ENCODE peak calls at places on chromosomes 3 and 15, in seven cellular contexts. P is psoas muscle; C is naive thymus-derived CD4-positive, alpha-beta T cell; O is mammary epithelial cell; F is ovary; Z is neuronal stem cell; S is uterus. I is an unnamed sample.
A peak's percentile ranks its signal among the peaks of the same experiment; 100 is the strongest.

GRCh38 chr15:36579792-36580431 is 486 bp downstream of the CDIN1 start:
- DNase-seq in P (no peak), C (no peak), O (no peak), F (peak; percentile 39), Z (no peak), S (peak; percentile 37), I (no peak)

GRCh38 chr3:68256635-68257034 is 602.2 kb upstream of the SUCLG2 start:
- DNase-seq in P (no peak), C (no peak), O (no peak), F (no peak), Z (no peak), S (no peak), I (no peak)

GRCh38 chr3:58824285-58824684 is 157.7 kb upstream of the FAM3D start:
- DNase-seq in P (no peak), C (no peak), O (peak; percentile 64), F (no peak), Z (peak; percentile 51), S (no peak), I (peak; percentile 57)

GRCh38 chr15:70114226-70114625 is 16.5 kb upstream of the TLE3 start:
- DNase-seq in P (no peak), C (no peak), O (no peak), F (no peak), Z (no peak), S (no peak), I (no peak)

GRCh38 chr15:74390552-74391288 is 23.3 kb upstream of the CYP11A1 start:
- DNase-seq in P (no peak), C (no peak), O (no peak), F (no peak), Z (no peak), S (no peak), I (no peak)

GRCh38 chr3:32018723-32019564 is 37.4 kb downstream of the ZNF860 start:
- DNase-seq in P (no peak), C (peak; percentile 16), O (peak; percentile 31), F (no peak), Z (peak; percentile 24), S (no peak), I (peak; percentile 66)

GRCh38 chr15:64706011-64706911 is 69.1 kb downstream of the RBPMS2 start:
- DNase-seq in P (no peak), C (no peak), O (no peak), F (no peak), Z (no peak), S (no peak), I (no peak)

GRCh38 chr3:183692436-183692835 is 5.2 kb upstream of the YEATS2 start:
- DNase-seq in P (no peak), C (no peak), O (no peak), F (no peak), Z (no peak), S (no peak), I (no peak)

GRCh38 chr15:65343374-65343981 is 34.3 kb downstream of the IGDCC3 start:
- DNase-seq in P (no peak), C (no peak), O (no peak), F (no peak), Z (no peak), S (no peak), I (no peak)

DNA sequence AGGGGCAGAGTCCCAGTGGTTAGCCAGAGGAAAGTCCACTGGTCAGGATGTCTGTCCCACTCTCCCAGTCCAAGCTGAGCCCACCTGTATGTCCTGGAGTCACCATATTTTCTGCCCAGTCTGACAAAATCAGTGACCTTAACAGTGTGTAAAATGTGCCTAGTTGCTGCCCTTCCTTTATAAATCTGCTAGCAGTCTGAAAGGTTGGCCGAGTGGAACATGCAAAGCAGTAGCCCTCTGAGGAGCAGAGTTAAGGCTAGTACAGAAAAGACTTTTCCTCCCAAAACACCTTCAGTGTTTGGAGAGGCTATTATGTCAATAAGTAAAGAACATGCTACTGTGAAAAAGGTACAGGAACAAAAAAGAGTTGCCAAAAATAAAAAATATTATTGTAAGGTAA is 15.3 kb downstream of the TTC21A start:
- DNase-seq in P (no peak), C (no peak), O (no peak), F (no peak), Z (no peak), S (no peak), I (no peak)
- H3K4me3 ChIP-seq in P (no peak overlapping the region), C (no peak overlapping the region), O (no peak overlapping the region), F (no peak overlapping the region), Z (peak overlapping the region; percentile 44), S (no peak overlapping the region), I (no peak overlapping the region)

GRCh38 chr3:16303037-16303436 is 38.0 kb downstream of the OXNAD1 start:
- DNase-seq in P (no peak), C (no peak), O (no peak), F (no peak), Z (no peak), S (no peak), I (no peak)

GRCh38 chr3:16302082-16302631 is 37.1 kb downstream of the OXNAD1 start:
- DNase-seq in P (no peak), C (no peak), O (no peak), F (no peak), Z (no peak), S (no peak), I (no peak)

GRCh38 chr3:16307832-16308531 is 43.0 kb downstream of the OXNAD1 start:
- DNase-seq in P (no peak), C (no peak), O (no peak), F (no peak), Z (no peak), S (no peak), I (no peak)

GRCh38 chr3:16304065-16305010 is 39.3 kb downstream of the OXNAD1 start:
- DNase-seq in P (no peak), C (no peak), O (no peak), F (no peak), Z (no peak), S (no peak), I (no peak)

DNA sequence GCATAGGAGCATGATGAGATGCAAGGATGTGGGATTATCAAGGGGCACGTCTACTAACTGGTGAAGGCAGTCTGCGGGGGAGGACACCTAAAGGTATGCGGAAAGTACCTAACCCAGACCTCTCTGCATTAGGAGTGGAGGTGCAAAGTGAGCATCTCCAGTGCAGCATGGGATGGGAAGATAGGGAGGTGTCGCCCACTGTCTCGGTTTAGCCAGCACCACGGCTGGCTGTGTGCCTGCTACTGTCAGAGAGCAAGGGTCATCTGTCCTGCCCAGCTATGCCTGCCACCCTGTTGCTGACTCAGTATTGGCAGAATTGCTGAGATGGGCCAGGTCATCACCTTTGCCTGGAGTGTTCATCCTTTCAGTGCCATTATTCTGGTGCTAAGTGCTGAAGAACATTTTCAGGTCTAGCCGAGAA is 40.1 kb downstream of the OXNAD1 start:
- DNase-seq in P (no peak), C (peak; percentile 38), O (no peak), F (no peak), Z (no peak), S (no peak), I (no peak)
- H3K36me3 ChIP-seq in P (peaks cover 53% of the 10 kb centered on the region), C (peaks cover 10% of the 10 kb centered on the region), O (peaks cover 3% of the 10 kb centered on the region), F (no peaks in the 10 kb centered on the region), Z (peaks cover 8% of the 10 kb centered on the region), S (no peaks in the 10 kb centered on the region), I (peaks cover 3% of the 10 kb centered on the region)

GRCh38 chr3:197539651-197540051 is 16.1 kb downstream of the BDH1 start:
- DNase-seq in P (no peak), C (no peak), O (peak; percentile 91), F (no peak), Z (no peak), S (no peak), I (peak; percentile 95)

GRCh38 chr3:197545111-197545510 is 10.7 kb downstream of the BDH1 start:
- DNase-seq in P (no peak), C (no peak), O (no peak), F (no peak), Z (no peak), S (no peak), I (no peak)

GRCh38 chr3:197542741-197543454 is 12.9 kb downstream of the BDH1 start:
- DNase-seq in P (peak; percentile 51), C (no peak), O (no peak), F (no peak), Z (no peak), S (no peak), I (no peak)

GRCh38 chr3:197540961-197541377 is 14.8 kb downstream of the BDH1 start:
- DNase-seq in P (no peak), C (no peak), O (peak; percentile 38), F (no peak), Z (no peak), S (no peak), I (peak; percentile 81)

DNA sequence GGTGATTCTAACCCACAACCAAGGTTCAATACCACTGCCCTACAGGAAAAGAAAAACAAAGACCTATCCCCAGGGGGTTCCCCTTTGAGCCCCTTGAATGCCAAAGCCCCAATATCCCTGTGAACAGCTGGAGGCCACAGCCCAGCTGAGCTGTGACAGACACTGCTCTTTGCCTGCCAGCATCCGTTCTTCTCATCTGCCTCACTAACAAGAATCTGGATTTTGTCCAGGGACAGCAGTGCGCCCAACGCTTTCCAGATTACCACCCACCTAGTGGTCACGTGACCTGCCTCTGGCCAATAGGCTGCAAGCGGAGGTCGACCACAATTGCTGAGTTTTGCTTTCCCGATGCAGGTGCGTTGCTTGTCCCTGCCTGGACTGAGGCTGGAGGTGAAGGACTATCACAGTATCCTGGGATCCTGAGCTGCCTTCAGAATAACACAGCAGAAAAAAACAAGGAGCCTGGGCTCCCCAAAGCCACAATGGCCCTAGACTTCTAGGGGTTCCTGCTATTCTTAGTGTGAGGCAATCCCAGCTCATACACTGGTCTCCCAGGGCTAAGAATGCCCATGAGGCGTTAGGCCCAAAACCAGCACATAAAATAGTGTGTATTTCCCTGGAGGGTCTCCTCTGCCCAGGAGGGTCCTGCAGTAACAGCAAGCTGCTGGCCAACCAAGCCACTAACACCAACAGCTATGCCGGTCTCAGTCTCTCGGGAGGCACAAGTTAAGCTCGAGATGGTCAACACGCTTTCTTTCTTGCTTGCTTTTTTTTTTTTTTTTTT is 13.8 kb downstream of the BDH1 start:
- DNase-seq in P (peak; percentile 60), C (no peak), O (no peak), F (no peak), Z (peak; percentile 67), S (peak; percentile 30), I (no peak)
- H3K4me3 ChIP-seq in P (peak overlapping the region; percentile 27), C (no peak overlapping the region), O (no peak overlapping the region), F (no peak overlapping the region), Z (peak overlapping the region; percentile 27), S (no peak overlapping the region), I (no peak overlapping the region)

GRCh38 chr3:52554026-52554755 is 17.8 kb downstream of the UQCC5 start:
- DNase-seq in P (no peak), C (no peak), O (no peak), F (no peak), Z (no peak), S (no peak), I (no peak)
- H3K36me3 ChIP-seq in P (peaks cover 95% of the 10 kb centered on the region), C (peaks cover 6% of the 10 kb centered on the region), O (peaks cover 13% of the 10 kb centered on the region), F (no peaks in the 10 kb centered on the region), Z (peaks cover 18% of the 10 kb centered on the region), S (no peaks in the 10 kb centered on the region), I (peaks cover 6% of the 10 kb centered on the region)

GRCh38 chr3:36707623-36708409 is 56.5 kb downstream of the DCLK3 start:
- DNase-seq in P (no peak), C (no peak), O (peak; percentile 60), F (no peak), Z (no peak), S (no peak), I (peak; percentile 80)

GRCh38 chr3:36713904-36714303 is 50.4 kb downstream of the DCLK3 start:
- DNase-seq in P (no peak), C (no peak), O (no peak), F (no peak), Z (no peak), S (no peak), I (no peak)

GRCh38 chr3:36709281-36709680 is 55.1 kb downstream of the DCLK3 start:
- DNase-seq in P (no peak), C (no peak), O (no peak), F (no peak), Z (no peak), S (no peak), I (no peak)

GRCh38 chr3:36710606-36711005 is 53.7 kb downstream of the DCLK3 start:
- DNase-seq in P (no peak), C (no peak), O (no peak), F (no peak), Z (no peak), S (no peak), I (no peak)

GRCh38 chr3:36709826-36710365 is 54.5 kb downstream of the DCLK3 start:
- DNase-seq in P (no peak), C (no peak), O (no peak), F (no peak), Z (no peak), S (no peak), I (no peak)
- H3K4me3 ChIP-seq in P (no peak overlapping the region), C (no peak overlapping the region), O (no peak overlapping the region), F (no peak overlapping the region), Z (no peak overlapping the region), S (no peak overlapping the region), I (no peak overlapping the region)

I was measured in bronchial epithelial cell.